ENCODE peak calls at places on chromosomes 4 and X, in eight cellular contexts. Q is activated T-helper 1 cell treated with anti-CD3 and anti-CD28 coated beads, Interleukin-12 subunit alpha, Interleukin-12 subunit beta, Interleukin-2, Interleukin-4 antibody, amounts not matched to agents 30 ng/mL and 10 ng/mL and 1 ng/mL, durations not matched to agents 14 hours and 24 hours and 36 hours; L is Kasumi-1; D is omental fat pad; U is astrocyte; W is small intestine; J is nephron progenitor cell; M is tibial nerve. S is an unnamed sample.
A peak's percentile ranks its signal among the peaks of the same experiment; 100 is the strongest.

GRCh38 chr4:141731481-141731880 is 95.1 kb downstream of the IL15 start:
- DNase-seq in Q (no peak), L (no peak), D (no peak), U (no peak), W (no peak), J (no peak), M (no peak), S (no peak)

GRCh38 chr4:1415681-1415981 is 9.4 kb upstream of the NKX1-1 start:
- DNase-seq in Q (no peak), L (no peak), D (no peak), U (no peak), W (no peak), J (no peak), M (no peak), S (no peak)

GRCh38 chrX:20913760-20914159 is 460.5 kb upstream of the CNKSR2 start:
- DNase-seq in Q (no peak), L (peak; percentile 4), D (no peak), U (no peak), W (no peak), J (peak; percentile 79), M (no peak), S (no peak)

GRCh38 chrX:46922601-46923000 is 10.4 kb downstream of the JADE3 start:
- DNase-seq in Q (no peak), L (no peak), D (no peak), U (no peak), W (no peak), J (no peak), M (no peak), S (no peak)

GRCh38 chr4:17597517-17597916 is 16.9 kb upstream of the MED28 start:
- DNase-seq in Q (no peak), L (peak; percentile 3), D (no peak), U (no peak), W (no peak), J (no peak), M (no peak), S (peak; percentile 61)

GRCh38 chrX:105260291-105261043 is 40.0 kb upstream of the TEX13A start:
- DNase-seq in Q (no peak), L (no peak), D (no peak), U (no peak), W (no peak), J (no peak), M (peak; percentile 11), S (no peak)

GRCh38 chrX:130246084-130246483 is 22.6 kb downstream of the ZNF280C start:
- DNase-seq in Q (no peak), L (no peak), D (no peak), U (no peak), W (no peak), J (no peak), M (no peak), S (no peak)

GRCh38 chr4:144709793-144710525 is 64.0 kb downstream of the HHIP start:
- DNase-seq in Q (no peak), L (no peak), D (no peak), U (peak; percentile 86), W (no peak), J (no peak), M (no peak), S (peak; percentile 88)

GRCh38 chr4:5712517-5712916 is 1.5 kb downstream of the EVC start:
- DNase-seq in Q (no peak), L (peak; percentile 35), D (no peak), U (peak; percentile 96), W (no peak), J (no peak), M (no peak), S (no peak)

GRCh38 chrX:29935455-29935854 is 279.9 kb upstream of the MAGEB2 start:
- DNase-seq in Q (no peak), L (no peak), D (no peak), U (no peak), W (no peak), J (no peak), M (no peak), S (no peak)

GRCh38 chr4:32858971-32859370 is 2138.8 kb downstream of the PCDH7 start:
- DNase-seq in Q (no peak), L (no peak), D (no peak), U (peak; percentile 83), W (no peak), J (no peak), M (no peak), S (no peak)

GRCh38 chrX:31070057-31070468 is 1.8 kb downstream of the FTHL17 start:
- DNase-seq in Q (peak; percentile 16), L (no peak), D (no peak), U (no peak), W (no peak), J (no peak), M (no peak), S (no peak)

GRCh38 chr4:103422467-103423219 is 224.5 kb upstream of the CENPE start:
- DNase-seq in Q (no peak), L (no peak), D (no peak), U (no peak), W (no peak), J (no peak), M (no peak), S (no peak)

GRCh38 chr4:5900844-5901243 is 8.0 kb upstream of the CRMP1 start:
- DNase-seq in Q (no peak), L (no peak), D (no peak), U (no peak), W (no peak), J (no peak), M (no peak), S (no peak)

GRCh38 chr4:55255171-55255570 is 90.9 kb upstream of the SRD5A3 start:
- DNase-seq in Q (no peak), L (no peak), D (no peak), U (peak; percentile 53), W (no peak), J (no peak), M (no peak), S (no peak)

GRCh38 chr4:48722509-48723446 is 57.3 kb downstream of the FRYL start:
- DNase-seq in Q (no peak), L (no peak), D (no peak), U (peak; percentile 72), W (no peak), J (no peak), M (no peak), S (no peak)

GRCh38 chr4:182884046-182884445 is 33.1 kb downstream of the DCTD start:
- DNase-seq in Q (no peak), L (no peak), D (no peak), U (no peak), W (no peak), J (no peak), M (no peak), S (no peak)

GRCh38 chr4:107913283-107913899 is 18.0 kb upstream of the CYP2U1 start:
- DNase-seq in Q (peak; percentile 26), L (peak; percentile 70), D (no peak), U (peak; percentile 32), W (peak; percentile 76), J (peak; percentile 48), M (no peak), S (peak; percentile 71)

GRCh38 chrX:10904220-10904619 is 206.9 kb upstream of the HCCS start:
- DNase-seq in Q (no peak), L (no peak), D (no peak), U (peak; percentile 69), W (no peak), J (no peak), M (no peak), S (no peak)

GRCh38 chrX:153879741-153880439 is 6.1 kb downstream of the L1CAM start:
- DNase-seq in Q (no peak), L (no peak), D (no peak), U (no peak), W (no peak), J (no peak), M (no peak), S (no peak)

GRCh38 chr4:168197926-168198325 is 105.6 kb downstream of the ANXA10 start:
- DNase-seq in Q (no peak), L (no peak), D (no peak), U (peak; percentile 46), W (no peak), J (no peak), M (no peak), S (no peak)

S was measured in dermis microvascular lymphatic vessel endothelial cell.